ENCODE peak calls at places on chromosomes 7 and 10, in four cellular contexts. One of them, this sample, is unnamed.

GRCh38 chr10:7424315-7424714 is 13.5 kb upstream of the SFMBT2 start:
- DNase-seq in Ammon's horn: peak; percentile 33
- DNase-seq in cardiac muscle cell: no peak
- DNase-seq in iris pigment epithelial cell: no peak
- DNase-seq in this sample: no peak

GRCh38 chr7:82286096-82286841 is 157.3 kb downstream of the CACNA2D1 start:
- DNase-seq in Ammon's horn: no peak
- DNase-seq in cardiac muscle cell: no peak
- DNase-seq in iris pigment epithelial cell: peak; percentile 9
- DNase-seq in this sample: no peak

GRCh38 chr7:90825779-90826178 is 229.7 kb downstream of the CDK14 start:
- DNase-seq in Ammon's horn: no peak
- DNase-seq in cardiac muscle cell: no peak
- DNase-seq in iris pigment epithelial cell: peak; percentile 83
- DNase-seq in this sample: no peak

GRCh38 chr10:125521721-125522680 is 161.0 kb downstream of the TEX36 start:
- DNase-seq in Ammon's horn: no peak
- DNase-seq in cardiac muscle cell: no peak
- DNase-seq in iris pigment epithelial cell: no peak
- DNase-seq in this sample: no peak

GRCh38 chr10:52215745-52216361 is 98.2 kb upstream of the DKK1 start:
- DNase-seq in Ammon's horn: peak; percentile 88
- DNase-seq in cardiac muscle cell: peak; percentile 76
- DNase-seq in iris pigment epithelial cell: peak; percentile 74
- DNase-seq in this sample: no peak

GRCh38 chr10:79143879-79144278 is 75.1 kb downstream of the ZMIZ1 start:
- DNase-seq in Ammon's horn: no peak
- DNase-seq in cardiac muscle cell: no peak
- DNase-seq in iris pigment epithelial cell: no peak
- DNase-seq in this sample: no peak

GRCh38 chr10:100728928-100729876 is 16.2 kb upstream of the PAX2 start:
- DNase-seq in Ammon's horn: peak; percentile 14
- DNase-seq in cardiac muscle cell: peak; percentile 69
- DNase-seq in iris pigment epithelial cell: peak; percentile 21
- DNase-seq in this sample: no peak

GRCh38 chr7:159146084-159146858 is 1.6 kb upstream of the VIPR2 start:
- DNase-seq in Ammon's horn: no peak
- DNase-seq in cardiac muscle cell: no peak
- DNase-seq in iris pigment epithelial cell: no peak
- DNase-seq in this sample: no peak

GRCh38 chr10:17673517-17674051 is 29.6 kb downstream of the STAM start:
- DNase-seq in Ammon's horn: no peak
- DNase-seq in cardiac muscle cell: peak; percentile 17
- DNase-seq in iris pigment epithelial cell: peak; percentile 97
- DNase-seq in this sample: no peak

GRCh38 chr7:1457949-1458675 is 1.2 kb downstream of the MICALL2 start:
- DNase-seq in Ammon's horn: no peak
- DNase-seq in cardiac muscle cell: no peak
- DNase-seq in iris pigment epithelial cell: peak; percentile 19
- DNase-seq in this sample: no peak

GRCh38 chr10:93999401-93999851 is 5.7 kb downstream of the PLCE1 start:
- DNase-seq in Ammon's horn: no peak
- DNase-seq in cardiac muscle cell: peak; percentile 50
- DNase-seq in iris pigment epithelial cell: peak; percentile 40
- DNase-seq in this sample: no peak

GRCh38 chr10:16967000-16967865 is 150.0 kb upstream of the RSU1 start:
- DNase-seq in Ammon's horn: no peak
- DNase-seq in cardiac muscle cell: no peak
- DNase-seq in iris pigment epithelial cell: peak; percentile 86
- DNase-seq in this sample: no peak

GRCh38 chr10:43044444-43045245 is 32.2 kb upstream of the RET start:
- DNase-seq in Ammon's horn: no peak
- DNase-seq in cardiac muscle cell: no peak
- DNase-seq in iris pigment epithelial cell: no peak
- DNase-seq in this sample: no peak

GRCh38 chr10:97427571-97428179 is 1.7 kb downstream of the PGAM1 start:
- DNase-seq in Ammon's horn: no peak
- DNase-seq in cardiac muscle cell: peak; percentile 60
- DNase-seq in iris pigment epithelial cell: peak; percentile 48
- DNase-seq in this sample: no peak

GRCh38 chr7:150716368-150716767 is at the start of gene GIMAP1:
- DNase-seq in Ammon's horn: peak; percentile 55
- DNase-seq in cardiac muscle cell: no peak
- DNase-seq in iris pigment epithelial cell: no peak
- DNase-seq in this sample: no peak

GRCh38 chr7:18976715-18977466 is 140.5 kb downstream of the TWIST1 start:
- DNase-seq in Ammon's horn: no peak
- DNase-seq in cardiac muscle cell: no peak
- DNase-seq in iris pigment epithelial cell: peak; percentile 18
- DNase-seq in this sample: no peak

GRCh38 chr7:30804078-30804661 is 33.0 kb downstream of the MINDY4 start:
- DNase-seq in Ammon's horn: no peak
- DNase-seq in cardiac muscle cell: no peak
- DNase-seq in iris pigment epithelial cell: peak; percentile 91
- DNase-seq in this sample: no peak